ENCODE peak calls at places on chromosomes 4 and X, in nine cellular contexts. F, K, S, R, L, X, Q, G and V are unnamed samples.

GRCh38 chr4:88573995-88574394 is 18.3 kb upstream of the HERC3 start:
- DNase-seq in X (no peak), K (no peak), G (no peak), S (no peak), Q (peak), R (no peak), L (no peak), F (peak), V (no peak)

GRCh38 chr4:108637856-108638255 is 12.5 kb upstream of the OSTC start:
- DNase-seq in Q (no peak), R (no peak), F (no peak), S (no peak), G (peak), X (no peak), K (no peak), L (no peak), V (no peak)

GRCh38 chr4:20393486-20394100 is 141.9 kb downstream of the SLIT2 start:
- DNase-seq in S (no peak), K (no peak), Q (no peak), X (no peak), R (no peak), L (no peak), F (no peak), G (peak), V (no peak)

GRCh38 chr4:52370576-52370975 is 288.5 kb downstream of the USP46 start:
- DNase-seq in R (no peak), S (no peak), F (no peak), G (no peak), X (no peak), Q (no peak), L (no peak), K (no peak), V (no peak)

GRCh38 chrX:136121788-136122187 is 25.5 kb upstream of the FHL1 start:
- DNase-seq in L (no peak), G (no peak), K (no peak), X (no peak), R (no peak), S (no peak), F (no peak), Q (no peak), V (no peak)

GRCh38 chrX:134932528-134933217 is 58.1 kb upstream of the SMIM10 start:
- DNase-seq in L (no peak), Q (no peak), K (peak), X (no peak), F (no peak), S (peak), G (peak), R (peak), V (no peak)

GRCh38 chrX:9786839-9787635 is 808 bp downstream of the SHROOM2 start:
- DNase-seq in F (no peak), S (no peak), X (no peak), R (peak), Q (peak), G (peak), K (no peak), L (no peak), V (no peak)

GRCh38 chr4:187469627-187470026 is 525.9 kb upstream of the ZFP42 start:
- DNase-seq in K (no peak), X (no peak), L (no peak), G (no peak), S (peak), R (no peak), F (no peak), Q (no peak), V (no peak)

GRCh38 chrX:12946838-12947544 is 27.9 kb upstream of the TMSB4X start:
- DNase-seq in F (peak), S (peak), R (peak), Q (peak), K (peak), L (peak), G (peak), X (peak), V (no peak)

GRCh38 chr4:175560628-175561027 is 251.4 kb downstream of the GPM6A start:
- DNase-seq in G (peak), X (no peak), L (no peak), R (peak), Q (peak), F (no peak), S (peak), K (peak), V (no peak)